ENCODE peak calls at places on chromosome 1, in four cellular contexts. W is HCT116, Q is esophagus squamous epithelium, H is heart left ventricle. J is an unnamed sample.

GRCh38 chr1:64293820-64294219 is 90.4 kb downstream of the UBE2U start:
- DNase-seq in Q (no peak), H (no peak), W (no peak), J (no peak)

GRCh38 chr1:56466541-56466940 is 112.8 kb downstream of the PLPP3 start:
- DNase-seq in H (no peak), W (no peak), Q (no peak), J (no peak)

GRCh38 chr1:81584398-81584797 is 216.3 kb upstream of the ADGRL2 start:
- DNase-seq in W (no peak), H (no peak), Q (no peak), J (no peak)

GRCh38 chr1:49346767-49347349 is 570.2 kb upstream of the BEND5 start:
- DNase-seq in H (no peak), Q (no peak), W (no peak), J (no peak)

GRCh38 chr1:56200446-56200845 is 378.9 kb downstream of the PLPP3 start:
- DNase-seq in H (no peak), W (no peak), Q (no peak), J (no peak)

GRCh38 chr1:26941311-26941710 is 19.0 kb downstream of the KDF1 start:
- DNase-seq in W (no peak), Q (no peak), H (no peak), J (no peak)

GRCh38 chr1:24454684-24455091 is 39.1 kb downstream of the NIPAL3 start:
- DNase-seq in Q (no peak), H (no peak), W (no peak), J (no peak)

GRCh38 chr1:177585492-177586220 is 384.2 kb downstream of the SEC16B start:
- DNase-seq in W (no peak), Q (no peak), H (no peak), J (no peak)

GRCh38 chr1:17665950-17666720 is 89.0 kb upstream of the ACTL8 start:
- DNase-seq in Q (no peak), H (no peak), W (no peak), J (no peak)

GRCh38 chr1:6521502-6521901 is 30.0 kb upstream of the PLEKHG5 start:
- DNase-seq in H (peak; percentile 2), Q (no peak), W (no peak), J (no peak)

GRCh38 chr1:101190441-101190840 is 46.4 kb upstream of the S1PR1 start:
- DNase-seq in W (no peak), Q (no peak), H (no peak), J (no peak)

GRCh38 chr1:184056921-184057496 is 5.5 kb downstream of the TSEN15 start:
- DNase-seq in W (no peak), Q (no peak), H (no peak), J (no peak)

GRCh38 chr1:54125671-54126070 is 27.1 kb downstream of the CDCP2 start:
- DNase-seq in H (peak; percentile 54), W (no peak), Q (no peak), J (no peak)

GRCh38 chr1:152112101-152112884 is 3.0 kb downstream of the TCHH start:
- DNase-seq in W (no peak), Q (no peak), H (no peak), J (no peak)

GRCh38 chr1:18883636-18884418 is 18.5 kb downstream of the ALDH4A1 start:
- DNase-seq in Q (no peak), W (peak; percentile 38), H (peak; percentile 85), J (peak; percentile 61)

GRCh38 chr1:165474196-165474595 is 29.3 kb upstream of the RXRG start:
- DNase-seq in Q (no peak), H (no peak), W (no peak), J (no peak)

GRCh38 chr1:51316764-51317120 is 13.6 kb downstream of the TTC39A start:
- DNase-seq in W (no peak), Q (no peak), H (no peak), J (no peak)

GRCh38 chr1:91757760-91758545 is 128.0 kb downstream of the TGFBR3 start:
- DNase-seq in W (no peak), H (no peak), Q (no peak), J (no peak)

GRCh38 chr1:12314328-12314903 is 84.6 kb downstream of the VPS13D start:
- DNase-seq in H (no peak), W (no peak), Q (no peak), J (no peak)

GRCh38 chr1:15702722-15703550 is 18.8 kb downstream of the PLEKHM2 start:
- DNase-seq in Q (no peak), H (no peak), W (no peak), J (no peak)

GRCh38 chr1:247390116-247390791 is 25.7 kb upstream of the NLRP3 start:
- DNase-seq in W (peak; percentile 57), Q (peak; percentile 29), H (peak; percentile 75), J (peak; percentile 87)

GRCh38 chr1:10107985-10108663 is 75.4 kb downstream of the UBE4B start:
- DNase-seq in Q (no peak), H (no peak), W (peak; percentile 91), J (no peak)

GRCh38 chr1:30900486-30900885 is 8.1 kb downstream of the SDC3 start:
- DNase-seq in Q (no peak), W (no peak), H (peak; percentile 42), J (no peak)

GRCh38 chr1:23607944-23608343 is 48.6 kb upstream of the ID3 start:
- DNase-seq in W (no peak), H (no peak), Q (no peak), J (no peak)

GRCh38 chr1:70043806-70044205 is 161.6 kb downstream of the LRRC40 start:
- DNase-seq in Q (no peak), H (no peak), W (no peak), J (no peak)

GRCh38 chr1:93668121-93668520 is 13.5 kb downstream of the BCAR3 start:
- DNase-seq in Q (no peak), H (no peak), W (no peak), J (no peak)

GRCh38 chr1:93667642-93668041 is 14.0 kb downstream of the BCAR3 start:
- DNase-seq in Q (no peak), H (no peak), W (no peak), J (no peak)

GRCh38 chr1:93668951-93669350 is 12.7 kb downstream of the BCAR3 start:
- DNase-seq in Q (no peak), H (no peak), W (no peak), J (no peak)

GRCh38 chr1:93670141-93670540 is 11.5 kb downstream of the BCAR3 start:
- DNase-seq in W (peak; percentile 68), H (no peak), Q (no peak), J (no peak)

DNA sequence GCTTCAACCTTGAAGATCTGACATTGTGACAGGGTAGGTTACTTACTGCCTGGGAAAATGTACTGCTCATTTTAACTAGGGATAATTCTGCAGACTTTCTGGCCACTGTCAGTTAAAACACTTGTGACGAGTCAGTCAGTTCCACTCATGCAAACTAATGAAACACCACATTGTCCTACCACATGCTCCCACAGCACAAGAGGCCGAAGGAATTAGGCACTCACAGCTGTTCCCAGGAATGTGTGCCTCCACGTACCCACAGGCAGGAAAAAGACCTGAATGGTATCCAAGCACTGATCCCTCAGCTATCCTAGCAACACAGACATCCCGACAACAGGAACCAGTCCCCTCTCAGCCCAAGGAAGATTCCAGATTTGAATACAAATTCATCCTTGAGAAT is 12.3 kb downstream of the BCAR3 start:
- DNase-seq in Q (no peak), W (no peak), H (no peak), J (no peak)
- H3K4me1 ChIP-seq in Q (peaks cover 25% of the 10 kb centered on the region), W (peaks cover 56% of the 10 kb centered on the region), H (peaks cover 93% of the 10 kb centered on the region), J (peaks cover 4% of the 10 kb centered on the region)

GRCh38 chr1:244709491-244710368 is 56.8 kb downstream of the DESI2 start:
- DNase-seq in Q (no peak), W (no peak), H (no peak), J (no peak)

GRCh38 chr1:244709076-244709475 is 56.1 kb downstream of the DESI2 start:
- DNase-seq in H (no peak), Q (no peak), W (no peak), J (no peak)

GRCh38 chr1:244710474-244711062 is 57.6 kb downstream of the DESI2 start:
- DNase-seq in H (no peak), Q (no peak), W (no peak), J (no peak)

GRCh38 chr1:244713329-244713728 is 60.4 kb downstream of the DESI2 start:
- DNase-seq in H (no peak), W (no peak), Q (no peak), J (no peak)

DNA sequence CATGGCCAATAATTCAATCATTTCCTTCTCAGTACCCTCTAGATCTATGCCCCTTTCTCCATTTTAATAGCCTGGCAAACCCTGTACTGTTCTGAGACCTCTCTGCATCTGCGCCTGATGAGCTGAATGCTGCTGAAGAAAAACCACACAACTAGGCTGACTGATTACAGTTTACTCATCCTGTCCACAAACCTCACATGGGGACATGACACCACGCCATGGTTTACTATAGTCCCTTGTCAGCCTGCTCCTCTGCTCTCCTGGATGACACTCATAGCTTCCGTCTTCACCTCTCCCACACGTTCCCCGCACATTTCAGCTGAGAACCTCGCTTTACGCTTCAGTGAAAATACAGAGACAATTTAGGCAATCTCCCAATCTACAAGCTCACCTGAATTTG is 59.7 kb downstream of the DESI2 start:
- DNase-seq in W (no peak), Q (no peak), H (no peak), J (no peak)
- TF ChIP-seq CTCF in W (no peak), Q (no peak), H (no peak), J (no peak)

GRCh38 chr1:224497714-224498573 is 63.3 kb upstream of the WDR26 start:
- DNase-seq in W (no peak), Q (no peak), H (no peak), J (no peak)
- TF ChIP-seq POLR2A in W (no peak), Q (no peak), H (no peak), J (no peak)

DNA sequence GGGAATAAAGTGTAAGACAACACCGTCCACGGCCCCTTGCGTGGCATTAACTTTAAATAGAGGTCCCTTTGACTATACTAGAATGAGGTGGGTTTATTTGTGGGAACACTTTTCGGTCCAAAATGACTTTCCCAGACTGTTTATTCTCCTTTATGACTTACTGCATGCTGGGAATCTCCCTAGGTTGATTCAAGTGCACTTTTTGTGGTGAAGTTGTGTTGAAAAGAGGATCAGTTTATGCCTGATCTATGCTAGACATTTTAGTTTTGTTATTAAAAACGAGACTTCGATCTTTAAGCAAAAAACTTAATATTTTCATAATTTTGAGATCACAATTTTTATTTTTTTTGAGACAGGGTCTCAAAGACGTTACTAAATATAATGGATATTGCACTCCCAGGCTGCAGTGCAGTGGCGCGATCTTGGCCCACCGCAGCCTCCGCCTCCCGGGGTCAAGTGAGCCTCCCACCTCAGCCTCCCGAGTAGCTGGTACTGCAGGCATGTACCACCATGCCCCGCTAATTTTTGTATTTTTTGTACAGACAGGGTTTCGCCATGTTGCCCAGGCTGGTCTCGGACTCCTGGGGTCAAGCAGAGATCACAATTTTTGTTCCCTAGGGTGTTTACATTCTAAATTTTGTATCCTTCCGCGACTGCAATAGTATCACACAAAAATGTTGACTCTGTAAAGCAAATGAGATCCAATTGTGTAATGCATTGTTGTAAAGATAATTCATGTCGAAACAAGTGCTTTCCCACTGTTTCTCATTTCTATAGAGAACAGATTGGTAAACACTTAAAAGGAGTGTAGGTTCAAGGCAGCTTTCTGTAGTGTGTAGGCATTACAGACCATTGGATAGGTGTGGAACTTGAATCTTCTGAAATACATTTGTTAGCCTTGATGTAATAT is 1.6 kb downstream of the CDC42 start:
- DNase-seq in H (no peak), W (no peak), Q (no peak), J (no peak)
- H3K4me1 ChIP-seq in H (peaks cover 54% of the 10 kb centered on the region), W (peaks cover 21% of the 10 kb centered on the region), Q (peaks cover 30% of the 10 kb centered on the region), J (no peaks in the 10 kb centered on the region)

J was measured in tibial nerve.